ENCODE peak calls at places on chromosomes 1 and 21, in four cellular contexts. A, R, Z and X are unnamed samples. For H3K4me1, the result is how much of the 10 kb centered on the place peaks cover.

GRCh38 chr1:1889847-1890505 is 911 bp downstream of the GNB1 start:
- DNase-seq in A (peak), R (peak), Z (peak), X (peak)

GRCh38 chr1:205430631-205431305 is 8.9 kb upstream of the LEMD1 start:
- DNase-seq in A (peak), R (peak), Z (no peak), X (no peak)

GRCh38 chr1:5709461-5709860 is 282.8 kb downstream of the NPHP4 start:
- DNase-seq in A (no peak), R (no peak), Z (no peak), X (no peak)

GRCh38 chr21:43865471-43866181 is 603 bp downstream of the AGPAT3 start:
- DNase-seq in A (peak), R (peak), Z (peak), X (no peak)

GRCh38 chr1:223137402-223138100 is 5.5 kb downstream of the TLR5 start:
- DNase-seq in A (no peak), R (no peak), Z (peak), X (peak)

GRCh38 chr1:241503444-241503843 is 16.1 kb downstream of the FH start:
- DNase-seq in A (no peak), R (no peak), Z (no peak), X (no peak)

GRCh38 chr1:77948841-77949424 is 29.9 kb downstream of the FUBP1 start:
- DNase-seq in A (no peak), R (peak), Z (peak), X (peak)

GRCh38 chr1:226497991-226498689 is 50.4 kb upstream of the STUM start:
- DNase-seq in A (no peak), R (no peak), Z (no peak), X (no peak)

GRCh38 chr1:1781526-1781903 is 3.2 kb upstream of the NADK start:
- DNase-seq in A (no peak), R (no peak), Z (no peak), X (no peak)

GRCh38 chr1:5509664-5510452 is 482.4 kb downstream of the NPHP4 start:
- DNase-seq in A (peak), R (peak), Z (peak), X (no peak)

GRCh38 chr1:182674346-182675246 is 9.8 kb downstream of the RGS8 start:
- DNase-seq in A (no peak), R (peak), Z (no peak), X (no peak)

GRCh38 chr1:10891081-10891480 is 94.6 kb upstream of the CASZ1 start:
- DNase-seq in A (no peak), R (no peak), Z (peak), X (peak)

GRCh38 chr21:43323244-43324005 is 103.5 kb downstream of the SIK1 start:
- DNase-seq in A (no peak), R (peak), Z (no peak), X (no peak)

GRCh38 chr1:67534627-67535065 is 104.4 kb upstream of the SERBP1 start:
- DNase-seq in A (no peak), R (no peak), Z (no peak), X (no peak)

GRCh38 chr1:18326171-18326950 is 154.4 kb upstream of the KLHDC7A start:
- DNase-seq in A (no peak), R (no peak), Z (no peak), X (no peak)

GRCh38 chr1:153959454-153959853 is 1.0 kb upstream of the CRTC2 start:
- DNase-seq in A (no peak), R (no peak), Z (no peak), X (no peak)

GRCh38 chr1:8651962-8652361 is 165.5 kb downstream of the RERE start:
- DNase-seq in A (no peak), R (no peak), Z (no peak), X (no peak)

GRCh38 chr1:92583821-92584760 is 97.4 kb upstream of the GFI1 start:
- DNase-seq in A (no peak), R (no peak), Z (peak), X (peak)

GRCh38 chr1:42931911-42932422 is 26.7 kb downstream of the SLC2A1 start:
- DNase-seq in A (peak), R (no peak), Z (no peak), X (no peak)

GRCh38 chr21:42820513-42821465 is 58.5 kb downstream of the WDR4 start:
- DNase-seq in A (no peak), R (no peak), Z (no peak), X (no peak)

GRCh38 chr1:242425232-242425631 is 99.3 kb downstream of the PLD5 start:
- DNase-seq in A (no peak), R (no peak), Z (peak), X (no peak)

GRCh38 chr1:18201997-18202719 is 94.6 kb downstream of the IGSF21 start:
- DNase-seq in A (no peak), R (no peak), Z (no peak), X (no peak)

GRCh38 chr1:155004352-155005075 is 1.9 kb downstream of the ZBTB7B start:
- DNase-seq in A (no peak), R (no peak), Z (no peak), X (no peak)

GRCh38 chr1:155003766-155004351 is 1.3 kb downstream of the ZBTB7B start:
- DNase-seq in A (peak), R (peak), Z (no peak), X (no peak)

GRCh38 chr1:155006601-155007101 is 4.0 kb downstream of the ZBTB7B start:
- DNase-seq in A (no peak), R (no peak), Z (no peak), X (no peak)

GRCh38 chr1:155007253-155007828 is 4.7 kb downstream of the ZBTB7B start:
- DNase-seq in A (no peak), R (peak), Z (no peak), X (no peak)

DNA sequence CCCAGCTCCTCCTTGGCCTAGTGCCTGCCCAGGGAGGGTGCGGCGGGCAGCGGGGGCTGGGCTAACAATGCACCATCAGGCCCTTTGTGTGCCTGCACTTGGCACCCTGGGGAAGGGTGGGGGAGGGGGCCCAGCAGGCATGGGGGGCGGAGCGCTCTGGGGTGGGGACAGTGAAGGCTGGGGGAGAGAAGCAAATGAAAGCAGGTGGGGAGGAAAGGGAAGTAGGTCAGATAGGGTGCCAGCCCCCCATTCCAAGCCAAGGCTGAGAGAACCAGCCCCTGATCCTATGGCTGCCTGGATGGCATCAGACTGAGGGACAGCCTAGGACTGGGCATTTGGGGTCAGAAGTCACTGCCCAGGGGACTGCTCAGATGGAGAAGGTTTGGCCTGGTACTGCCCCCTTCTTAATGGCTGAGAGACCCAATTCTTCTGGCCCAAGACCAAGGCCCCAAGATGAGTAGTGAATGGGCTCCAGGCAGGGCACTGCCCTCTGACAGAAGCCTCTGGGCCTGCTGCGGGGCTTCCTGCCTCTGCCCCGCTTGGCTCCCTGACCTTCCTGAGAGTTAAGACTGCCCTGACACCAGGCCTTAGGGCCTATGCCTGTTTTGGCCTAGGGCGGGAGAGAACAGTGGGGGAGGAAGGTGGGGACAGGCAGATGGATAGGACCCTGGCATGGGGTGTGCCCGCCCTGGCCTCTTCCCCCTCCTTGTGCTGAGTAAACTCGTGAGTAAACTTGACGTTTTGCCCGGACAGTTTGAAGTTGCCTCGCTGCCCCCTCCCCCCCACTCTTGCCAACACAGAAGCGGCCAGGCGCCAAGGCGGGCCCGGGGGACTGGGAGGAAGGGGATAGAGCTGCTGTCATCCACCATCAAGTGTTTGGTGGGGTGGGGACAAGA is 2.7 kb downstream of the ZBTB7B start:
- DNase-seq in A (no peak), R (peak), Z (no peak), X (no peak)
- H3K4me1 ChIP-seq in A (under half), R (half or more), Z (under half), X (under half)

GRCh38 chr1:3179471-3179870 is 110.5 kb downstream of the PRDM16 start:
- DNase-seq in A (no peak), R (no peak), Z (no peak), X (no peak)
- H3K27ac ChIP-seq in A (no peak), R (no peak), Z (no peak), X (no peak)

GRCh38 chr1:26861889-26862371 is 1.0 kb upstream of the SFN start:
- DNase-seq in A (peak), R (no peak), Z (peak), X (peak)

GRCh38 chr1:26862781-26863676 is at the start of gene SFN:
- DNase-seq in A (peak), R (no peak), Z (peak), X (peak)

GRCh38 chr1:26858891-26859630 is 3.9 kb upstream of the SFN start:
- DNase-seq in A (no peak), R (no peak), Z (peak), X (peak)

GRCh38 chr1:26863677-26864060 is 720 bp downstream of the SFN start:
- DNase-seq in A (no peak), R (no peak), Z (no peak), X (no peak)

DNA sequence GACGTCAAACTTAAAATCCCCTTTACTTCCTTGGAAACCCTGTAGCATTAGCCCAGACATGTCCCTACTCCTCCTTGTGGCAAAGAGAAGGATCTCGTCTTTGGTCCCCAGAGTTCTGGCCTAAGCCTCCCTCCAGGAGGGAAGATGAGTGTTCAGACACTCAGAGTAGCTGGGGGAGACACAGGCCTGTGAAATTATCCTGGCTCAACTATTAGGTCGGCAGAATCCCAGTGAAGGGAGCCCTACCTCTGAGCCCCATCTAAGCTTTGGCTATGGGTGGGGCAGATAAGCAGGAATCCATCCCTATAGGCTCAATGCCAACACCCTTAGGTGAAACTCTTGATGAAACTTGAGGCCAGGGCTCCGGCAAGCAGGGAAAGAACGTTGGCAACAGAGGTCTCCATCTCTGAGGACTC is 1.7 kb upstream of the SFN start:
- DNase-seq in A (peak), R (no peak), Z (peak), X (peak)
- TF ChIP-seq CTCF in A (no peak), R (no peak), Z (peak), X (peak)

GRCh38 chr21:46324390-46325072 is 575 bp downstream of the PCNT start:
- DNase-seq in A (peak), R (peak), Z (peak), X (peak)
- H3K4me1 ChIP-seq in A (under half), R (under half), Z (under half), X (under half)